ENCODE peak calls at places on chromosomes 2 and 18, in eight cellular contexts. T, E, S, Y, R, M, J and F are unnamed samples. For H3K4me1, the result is how much of the 10 kb centered on the place peaks cover.

GRCh38 chr2:183680573-183680972 is 556.3 kb downstream of the NUP35 start:
- DNase-seq in J (no peak), R (no peak), S (no peak), E (no peak), T (no peak), Y (no peak), M (no peak), F (no peak)

GRCh38 chr2:149125031-149125725 is 86.7 kb downstream of the LYPD6B start:
- DNase-seq in J (no peak), S (no peak), T (no peak), Y (no peak), R (no peak), E (no peak), M (no peak), F (no peak)

GRCh38 chr2:33034784-33035183 is 88.0 kb downstream of the LTBP1 start:
- DNase-seq in J (no peak), M (no peak), T (no peak), R (no peak), Y (no peak), E (no peak), S (no peak), F (no peak)

GRCh38 chr2:182283512-182283911 is 143.3 kb downstream of the PDE1A start:
- DNase-seq in Y (no peak), R (no peak), T (no peak), S (no peak), M (no peak), E (no peak), J (no peak), F (no peak)

GRCh38 chr2:230054079-230054478 is 14.6 kb downstream of the SLC16A14 start:
- DNase-seq in M (no peak), Y (peak), J (no peak), R (no peak), T (no peak), E (no peak), S (no peak), F (no peak)

GRCh38 chr2:237438082-237438925 is 24.3 kb upstream of the COL6A3 start:
- DNase-seq in E (no peak), T (no peak), Y (no peak), M (no peak), S (no peak), R (no peak), J (no peak), F (no peak)

GRCh38 chr18:6901283-6901926 is 171.9 kb downstream of the ARHGAP28 start:
- DNase-seq in T (no peak), Y (no peak), M (no peak), R (no peak), S (no peak), J (no peak), E (no peak), F (no peak)

GRCh38 chr2:152200562-152201465 is 25.3 kb upstream of the STAM2 start:
- DNase-seq in J (no peak), Y (peak), M (peak), E (no peak), T (peak), R (peak), S (peak), F (peak)

GRCh38 chr2:74332550-74333174 is 10.6 kb downstream of the SLC4A5 start:
- DNase-seq in R (no peak), S (no peak), T (no peak), J (no peak), M (no peak), E (no peak), Y (no peak), F (no peak)

GRCh38 chr2:72089537-72089936 is 58.1 kb downstream of the CYP26B1 start:
- DNase-seq in M (no peak), S (no peak), J (no peak), E (no peak), Y (no peak), R (no peak), T (no peak), F (no peak)
- H3K27ac ChIP-seq in M (no peak), S (no peak), J (no peak), E (no peak), Y (no peak), R (no peak), T (no peak), F (no peak)

GRCh38 chr18:35458677-35459441 is 38.9 kb downstream of the INO80C start:
- DNase-seq in T (peak), J (no peak), S (peak), R (peak), E (no peak), Y (peak), M (no peak), F (peak)
- H3K4me1 ChIP-seq in T (half or more), J (under half), S (under half), R (under half), E (under half), Y (under half), M (under half), F (under half)

GRCh38 chr2:236166157-236166780 is 1.9 kb downstream of the GBX2 start:
- DNase-seq in M (peak), S (no peak), T (no peak), E (no peak), R (no peak), J (no peak), Y (no peak), F (no peak)

GRCh38 chr2:236163483-236164200 is 4.5 kb downstream of the GBX2 start:
- DNase-seq in Y (no peak), S (no peak), M (peak), R (no peak), J (no peak), T (no peak), E (no peak), F (no peak)

GRCh38 chr2:236165491-236166156 is 2.6 kb downstream of the GBX2 start:
- DNase-seq in R (no peak), E (no peak), M (no peak), Y (no peak), T (no peak), S (no peak), J (no peak), F (no peak)

GRCh38 chr2:236164201-236164982 is 3.8 kb downstream of the GBX2 start:
- DNase-seq in R (no peak), Y (no peak), T (no peak), S (no peak), M (peak), J (no peak), E (no peak), F (peak)

GRCh38 chr2:236164983-236165301 is 3.2 kb downstream of the GBX2 start:
- DNase-seq in Y (no peak), J (no peak), S (no peak), T (no peak), E (no peak), M (peak), R (no peak), F (no peak)
- H3K27ac ChIP-seq in Y (no peak), J (no peak), S (no peak), T (no peak), E (no peak), M (no peak), R (peak), F (no peak)

GRCh38 chr2:64007924-64008323 is 11.3 kb downstream of the VPS54 start:
- DNase-seq in S (no peak), R (no peak), Y (no peak), T (no peak), E (no peak), M (no peak), J (no peak), F (no peak)
- H3K4me1 ChIP-seq in S (under half), R (under half), Y (under half), T (under half), E (under half), M (under half), J (under half), F (under half)

DNA sequence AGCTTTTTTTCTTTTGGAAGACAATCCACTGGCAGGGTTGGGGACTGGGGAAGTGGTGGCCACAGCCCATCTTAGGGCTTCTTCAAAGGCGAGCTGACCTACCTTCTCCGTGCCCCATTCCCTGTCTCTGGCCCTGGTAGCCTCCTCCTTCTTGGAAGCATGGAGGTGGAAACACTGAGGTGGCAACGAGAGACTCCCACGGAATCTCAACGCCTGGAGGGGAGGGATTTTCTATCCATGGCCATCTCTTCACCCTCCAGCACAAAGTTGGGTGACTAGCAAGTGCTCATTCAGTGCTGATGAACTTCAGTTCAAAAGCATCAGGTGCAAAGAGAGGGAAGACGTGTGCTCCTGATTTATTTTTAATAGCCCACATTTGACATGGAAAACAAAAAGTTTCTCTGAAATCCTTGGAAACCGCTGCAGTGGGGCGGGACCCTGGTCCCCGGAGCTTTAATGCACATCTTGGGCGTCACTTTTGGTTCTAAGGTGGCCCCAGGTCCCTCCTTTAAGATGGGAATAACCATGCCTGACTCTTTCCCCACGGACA is 615 bp upstream of the ARMC9 start:
- DNase-seq in E (no peak), R (no peak), J (no peak), S (no peak), M (no peak), T (no peak), Y (no peak), F (no peak)
- H3K27ac ChIP-seq in E (peak), R (peak), J (no peak), S (peak), M (peak), T (peak), Y (peak), F (no peak)

DNA sequence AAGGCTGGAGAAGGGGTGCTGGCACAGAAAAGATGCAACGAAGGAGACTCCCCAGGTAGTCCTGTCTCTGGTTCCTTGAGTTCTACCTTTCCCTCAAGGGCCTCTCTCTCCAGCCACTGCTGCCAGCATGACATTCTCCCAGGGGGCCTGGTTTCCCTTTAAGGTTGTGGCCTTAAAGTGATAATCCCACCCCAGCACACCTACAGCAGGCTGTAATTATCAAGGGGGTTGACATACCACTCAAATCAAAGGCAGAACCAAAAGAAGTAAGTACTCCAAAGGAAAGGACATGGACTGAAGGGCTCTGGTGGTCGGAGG is 127.4 kb upstream of the MSH6 start:
- DNase-seq in S (no peak), E (no peak), J (no peak), T (no peak), M (no peak), R (no peak), Y (no peak), F (no peak)
- H3K4me1 ChIP-seq in S (under half), E (under half), J (under half), T (under half), M (under half), R (under half), Y (under half), F (under half)

GRCh38 chr2:55743583-55743982 is 49.9 kb upstream of the PNPT1 start:
- DNase-seq in Y (peak), R (no peak), S (no peak), T (no peak), J (no peak), E (no peak), M (no peak), F (no peak)
- H3K27ac ChIP-seq in Y (no peak), R (no peak), S (no peak), T (no peak), J (no peak), E (no peak), M (no peak), F (no peak)

GRCh38 chr2:20616341-20616871 is 34.5 kb downstream of the HS1BP3 start:
- DNase-seq in R (no peak), Y (no peak), M (peak), E (no peak), J (no peak), T (no peak), S (no peak), F (peak)
- H3K4me1 ChIP-seq in R (under half), Y (under half), M (half or more), E (under half), J (under half), T (under half), S (half or more), F (under half)